ENCODE peak calls at places on chromosomes 4 and X, in nine cellular contexts. One of them, this sample, is unnamed.

GRCh38 chrX:79130857-79131256 is 13.6 kb upstream of the GPR174 start:
- DNase-seq in HCT116: no peak
- DNase-seq in heart left ventricle: no peak
- DNase-seq in sigmoid colon: no peak
- DNase-seq in body of pancreas: no peak
- DNase-seq in transverse colon: no peak
- DNase-seq in ovary: no peak
- DNase-seq in upper lobe of left lung: no peak
- DNase-seq in tibial nerve: no peak
- DNase-seq in this sample: no peak

GRCh38 chr4:127134490-127134889 is 498.3 kb upstream of the INTU start:
- DNase-seq in tibial nerve: no peak
- DNase-seq in ovary: no peak
- DNase-seq in upper lobe of left lung: no peak
- DNase-seq in heart left ventricle: no peak
- DNase-seq in HCT116: no peak
- DNase-seq in sigmoid colon: no peak
- DNase-seq in transverse colon: no peak
- DNase-seq in body of pancreas: no peak
- DNase-seq in this sample: no peak

GRCh38 chr4:183747931-183748664 is 89.0 kb downstream of the TRAPPC11 start:
- DNase-seq in ovary: no peak
- DNase-seq in upper lobe of left lung: no peak
- DNase-seq in HCT116: no peak
- DNase-seq in body of pancreas: peak; percentile 39
- DNase-seq in tibial nerve: no peak
- DNase-seq in transverse colon: peak; percentile 37
- DNase-seq in heart left ventricle: no peak
- DNase-seq in sigmoid colon: no peak
- DNase-seq in this sample: peak; percentile 31

GRCh38 chrX:136712631-136713030 is 64.7 kb downstream of the CD40LG start:
- DNase-seq in HCT116: no peak
- DNase-seq in body of pancreas: no peak
- DNase-seq in upper lobe of left lung: no peak
- DNase-seq in ovary: no peak
- DNase-seq in tibial nerve: no peak
- DNase-seq in heart left ventricle: no peak
- DNase-seq in transverse colon: no peak
- DNase-seq in sigmoid colon: no peak
- DNase-seq in this sample: no peak

GRCh38 chr4:6471303-6472007 is 959 bp downstream of the PPP2R2C start:
- DNase-seq in heart left ventricle: no peak
- DNase-seq in body of pancreas: no peak
- DNase-seq in tibial nerve: no peak
- DNase-seq in upper lobe of left lung: no peak
- DNase-seq in ovary: no peak
- DNase-seq in sigmoid colon: peak; percentile 34
- DNase-seq in transverse colon: no peak
- DNase-seq in HCT116: no peak
- DNase-seq in this sample: no peak

GRCh38 chrX:48910926-48911406 is 480 bp downstream of the SLC35A2 start:
- DNase-seq in HCT116: no peak
- DNase-seq in sigmoid colon: no peak
- DNase-seq in ovary: no peak
- DNase-seq in body of pancreas: no peak
- DNase-seq in transverse colon: no peak
- DNase-seq in heart left ventricle: no peak
- DNase-seq in upper lobe of left lung: no peak
- DNase-seq in tibial nerve: no peak
- DNase-seq in this sample: no peak

GRCh38 chrX:24229967-24230366 is 80.4 kb downstream of the ZFX start:
- DNase-seq in upper lobe of left lung: no peak
- DNase-seq in tibial nerve: no peak
- DNase-seq in body of pancreas: peak; percentile 34
- DNase-seq in HCT116: no peak
- DNase-seq in heart left ventricle: no peak
- DNase-seq in sigmoid colon: no peak
- DNase-seq in transverse colon: no peak
- DNase-seq in ovary: no peak
- DNase-seq in this sample: no peak

GRCh38 chr4:123398151-123398802 is 1.7 kb downstream of the SPRY1 start:
- DNase-seq in HCT116: peak; percentile 22
- DNase-seq in transverse colon: peak; percentile 83
- DNase-seq in ovary: peak; percentile 80
- DNase-seq in body of pancreas: peak; percentile 80
- DNase-seq in sigmoid colon: peak; percentile 85
- DNase-seq in upper lobe of left lung: peak; percentile 95
- DNase-seq in heart left ventricle: peak; percentile 80
- DNase-seq in tibial nerve: peak; percentile 33
- DNase-seq in this sample: peak; percentile 79

GRCh38 chrX:136209016-136209738 is 42.0 kb downstream of the MAP7D3 start:
- DNase-seq in upper lobe of left lung: no peak
- DNase-seq in HCT116: no peak
- DNase-seq in heart left ventricle: peak; percentile 64
- DNase-seq in ovary: peak; percentile 56
- DNase-seq in transverse colon: peak; percentile 45
- DNase-seq in sigmoid colon: peak; percentile 84
- DNase-seq in body of pancreas: peak; percentile 40
- DNase-seq in tibial nerve: peak; percentile 56
- DNase-seq in this sample: peak; percentile 66

GRCh38 chr4:163063891-163064290 is 102.8 kb downstream of the NAF1 start:
- DNase-seq in HCT116: peak; percentile 63
- DNase-seq in ovary: no peak
- DNase-seq in body of pancreas: no peak
- DNase-seq in heart left ventricle: no peak
- DNase-seq in upper lobe of left lung: no peak
- DNase-seq in tibial nerve: no peak
- DNase-seq in sigmoid colon: no peak
- DNase-seq in transverse colon: no peak
- DNase-seq in this sample: no peak

GRCh38 chr4:24970635-24971034 is 57.8 kb upstream of the CCDC149 start:
- DNase-seq in upper lobe of left lung: no peak
- DNase-seq in transverse colon: no peak
- DNase-seq in HCT116: no peak
- DNase-seq in body of pancreas: no peak
- DNase-seq in sigmoid colon: no peak
- DNase-seq in tibial nerve: no peak
- DNase-seq in ovary: no peak
- DNase-seq in heart left ventricle: no peak
- DNase-seq in this sample: no peak

GRCh38 chrX:45762699-45763647 is 562.3 kb upstream of the DIPK2B start:
- DNase-seq in tibial nerve: no peak
- DNase-seq in heart left ventricle: no peak
- DNase-seq in HCT116: no peak
- DNase-seq in body of pancreas: no peak
- DNase-seq in transverse colon: no peak
- DNase-seq in ovary: no peak
- DNase-seq in upper lobe of left lung: no peak
- DNase-seq in sigmoid colon: no peak
- DNase-seq in this sample: no peak

GRCh38 chr4:36310793-36311192 is 29.4 kb downstream of the DTHD1 start:
- DNase-seq in ovary: no peak
- DNase-seq in sigmoid colon: peak; percentile 71
- DNase-seq in upper lobe of left lung: no peak
- DNase-seq in heart left ventricle: no peak
- DNase-seq in HCT116: no peak
- DNase-seq in tibial nerve: peak; percentile 33
- DNase-seq in transverse colon: peak; percentile 23
- DNase-seq in body of pancreas: no peak
- DNase-seq in this sample: no peak

GRCh38 chr4:114132830-114133229 is 153.4 kb upstream of the ARSJ start:
- DNase-seq in body of pancreas: no peak
- DNase-seq in upper lobe of left lung: no peak
- DNase-seq in heart left ventricle: no peak
- DNase-seq in HCT116: no peak
- DNase-seq in ovary: no peak
- DNase-seq in sigmoid colon: no peak
- DNase-seq in transverse colon: no peak
- DNase-seq in tibial nerve: no peak
- DNase-seq in this sample: no peak

GRCh38 chr4:53703267-53703655 is 112.0 kb upstream of the LNX1 start:
- DNase-seq in body of pancreas: no peak
- DNase-seq in tibial nerve: no peak
- DNase-seq in sigmoid colon: no peak
- DNase-seq in ovary: no peak
- DNase-seq in transverse colon: no peak
- DNase-seq in HCT116: no peak
- DNase-seq in heart left ventricle: no peak
- DNase-seq in upper lobe of left lung: no peak
- DNase-seq in this sample: no peak
- H3K27ac ChIP-seq in body of pancreas: peak overlapping the region; percentile 50
- H3K27ac ChIP-seq in tibial nerve: peak overlapping the region; percentile 68
- H3K27ac ChIP-seq in sigmoid colon: peak overlapping the region; percentile 59
- H3K27ac ChIP-seq in ovary: no peak overlapping the region
- H3K27ac ChIP-seq in transverse colon: peak overlapping the region; percentile 56
- H3K27ac ChIP-seq in HCT116: no peak overlapping the region
- H3K27ac ChIP-seq in heart left ventricle: peak overlapping the region; percentile 42
- H3K27ac ChIP-seq in upper lobe of left lung: peak overlapping the region; percentile 82
- H3K27ac ChIP-seq in this sample: peak overlapping the region; percentile 72

GRCh38 chrX:129932137-129932791 is 26.3 kb downstream of the UTP14A start:
- DNase-seq in sigmoid colon: peak; percentile 97
- DNase-seq in heart left ventricle: peak; percentile 94
- DNase-seq in transverse colon: peak; percentile 92
- DNase-seq in tibial nerve: peak; percentile 85
- DNase-seq in body of pancreas: peak; percentile 87
- DNase-seq in HCT116: peak; percentile 81
- DNase-seq in ovary: peak; percentile 86
- DNase-seq in upper lobe of left lung: peak; percentile 97
- DNase-seq in this sample: peak; percentile 90
- TF ChIP-seq POLR2A in sigmoid colon: no peak
- TF ChIP-seq POLR2A in heart left ventricle: no peak
- TF ChIP-seq POLR2A in transverse colon: no peak
- TF ChIP-seq POLR2A in tibial nerve: no peak
- TF ChIP-seq POLR2A in body of pancreas: no peak
- TF ChIP-seq POLR2A in HCT116: no peak
- TF ChIP-seq POLR2A in ovary: peak; percentile 25
- TF ChIP-seq POLR2A in upper lobe of left lung: no peak
- TF ChIP-seq POLR2A in this sample: no peak

GRCh38 chr4:37476256-37476655 is 209.9 kb downstream of the RELL1 start:
- DNase-seq in tibial nerve: no peak
- DNase-seq in body of pancreas: no peak
- DNase-seq in ovary: no peak
- DNase-seq in upper lobe of left lung: no peak
- DNase-seq in heart left ventricle: no peak
- DNase-seq in sigmoid colon: no peak
- DNase-seq in HCT116: no peak
- DNase-seq in transverse colon: no peak
- DNase-seq in this sample: no peak
- H3K27me3 ChIP-seq in tibial nerve: no peaks in the 10 kb centered on the region
- H3K27me3 ChIP-seq in body of pancreas: no peaks in the 10 kb centered on the region
- H3K27me3 ChIP-seq in ovary: no peaks in the 10 kb centered on the region
- H3K27me3 ChIP-seq in upper lobe of left lung: no peaks in the 10 kb centered on the region
- H3K27me3 ChIP-seq in heart left ventricle: no peaks in the 10 kb centered on the region
- H3K27me3 ChIP-seq in sigmoid colon: no peaks in the 10 kb centered on the region
- H3K27me3 ChIP-seq in HCT116: no peaks in the 10 kb centered on the region
- H3K27me3 ChIP-seq in transverse colon: no peaks in the 10 kb centered on the region
- H3K27me3 ChIP-seq in this sample: no peaks in the 10 kb centered on the region

GRCh38 chr4:18389118-18389517 is 367.6 kb upstream of the LCORL start:
- DNase-seq in body of pancreas: no peak
- DNase-seq in heart left ventricle: no peak
- DNase-seq in upper lobe of left lung: no peak
- DNase-seq in sigmoid colon: no peak
- DNase-seq in ovary: no peak
- DNase-seq in HCT116: no peak
- DNase-seq in transverse colon: no peak
- DNase-seq in tibial nerve: no peak
- DNase-seq in this sample: no peak

GRCh38 chr4:18390655-18391369 is 369.3 kb upstream of the LCORL start:
- DNase-seq in heart left ventricle: no peak
- DNase-seq in ovary: no peak
- DNase-seq in sigmoid colon: no peak
- DNase-seq in body of pancreas: no peak
- DNase-seq in HCT116: peak; percentile 23
- DNase-seq in upper lobe of left lung: no peak
- DNase-seq in transverse colon: no peak
- DNase-seq in tibial nerve: no peak
- DNase-seq in this sample: no peak

GRCh38 chr4:18391370-18391728 is 369.8 kb upstream of the LCORL start:
- DNase-seq in heart left ventricle: no peak
- DNase-seq in HCT116: no peak
- DNase-seq in sigmoid colon: no peak
- DNase-seq in upper lobe of left lung: no peak
- DNase-seq in ovary: no peak
- DNase-seq in body of pancreas: no peak
- DNase-seq in transverse colon: no peak
- DNase-seq in tibial nerve: no peak
- DNase-seq in this sample: no peak

GRCh38 chr4:18388029-18388428 is 366.5 kb upstream of the LCORL start:
- DNase-seq in tibial nerve: no peak
- DNase-seq in ovary: no peak
- DNase-seq in heart left ventricle: no peak
- DNase-seq in sigmoid colon: no peak
- DNase-seq in body of pancreas: no peak
- DNase-seq in upper lobe of left lung: no peak
- DNase-seq in transverse colon: no peak
- DNase-seq in HCT116: no peak
- DNase-seq in this sample: no peak
- H3K27ac ChIP-seq in tibial nerve: no peak overlapping the region
- H3K27ac ChIP-seq in ovary: no peak overlapping the region
- H3K27ac ChIP-seq in heart left ventricle: no peak overlapping the region
- H3K27ac ChIP-seq in sigmoid colon: no peak overlapping the region
- H3K27ac ChIP-seq in body of pancreas: no peak overlapping the region
- H3K27ac ChIP-seq in upper lobe of left lung: no peak overlapping the region
- H3K27ac ChIP-seq in transverse colon: no peak overlapping the region
- H3K27ac ChIP-seq in HCT116: no peak overlapping the region
- H3K27ac ChIP-seq in this sample: no peak overlapping the region

GRCh38 chrX:318739-319578 is at the start of gene GTPBP6:
- DNase-seq in transverse colon: peak; percentile 100
- DNase-seq in ovary: peak; percentile 100
- DNase-seq in sigmoid colon: peak; percentile 100
- DNase-seq in HCT116: peak; percentile 95
- DNase-seq in heart left ventricle: peak; percentile 100
- DNase-seq in body of pancreas: peak; percentile 100
- DNase-seq in upper lobe of left lung: peak; percentile 100
- DNase-seq in tibial nerve: peak; percentile 99
- DNase-seq in this sample: peak; percentile 100
- TF ChIP-seq POLR2A in transverse colon: peak; percentile 75
- TF ChIP-seq POLR2A in ovary: peak; percentile 54
- TF ChIP-seq POLR2A in sigmoid colon: peak; percentile 20
- TF ChIP-seq POLR2A in HCT116: peak; percentile 8
- TF ChIP-seq POLR2A in heart left ventricle: peak; percentile 49
- TF ChIP-seq POLR2A in body of pancreas: peak; percentile 74
- TF ChIP-seq POLR2A in upper lobe of left lung: peak; percentile 95
- TF ChIP-seq POLR2A in tibial nerve: peak; percentile 54
- TF ChIP-seq POLR2A in this sample: peak; percentile 79

GRCh38 chrX:153573999-153574398 is 24.9 kb downstream of the CCNQ start:
- DNase-seq in sigmoid colon: no peak
- DNase-seq in HCT116: no peak
- DNase-seq in transverse colon: no peak
- DNase-seq in body of pancreas: no peak
- DNase-seq in upper lobe of left lung: no peak
- DNase-seq in ovary: no peak
- DNase-seq in tibial nerve: no peak
- DNase-seq in heart left ventricle: no peak
- DNase-seq in this sample: no peak
- H3K27me3 ChIP-seq in sigmoid colon: no peaks in the 10 kb centered on the region
- H3K27me3 ChIP-seq in HCT116: no peaks in the 10 kb centered on the region
- H3K27me3 ChIP-seq in transverse colon: no peaks in the 10 kb centered on the region
- H3K27me3 ChIP-seq in body of pancreas: no peaks in the 10 kb centered on the region
- H3K27me3 ChIP-seq in upper lobe of left lung: no peaks in the 10 kb centered on the region
- H3K27me3 ChIP-seq in ovary: no peaks in the 10 kb centered on the region
- H3K27me3 ChIP-seq in tibial nerve: no peaks in the 10 kb centered on the region
- H3K27me3 ChIP-seq in heart left ventricle: no peaks in the 10 kb centered on the region
- H3K27me3 ChIP-seq in this sample: no peaks in the 10 kb centered on the region

GRCh38 chrX:153459976-153460375 is 10.4 kb downstream of the HAUS7 start:
- DNase-seq in sigmoid colon: no peak
- DNase-seq in ovary: no peak
- DNase-seq in upper lobe of left lung: no peak
- DNase-seq in heart left ventricle: no peak
- DNase-seq in HCT116: no peak
- DNase-seq in body of pancreas: no peak
- DNase-seq in transverse colon: no peak
- DNase-seq in tibial nerve: no peak
- DNase-seq in this sample: peak; percentile 28
- H3K27ac ChIP-seq in sigmoid colon: no peak overlapping the region
- H3K27ac ChIP-seq in ovary: no peak overlapping the region
- H3K27ac ChIP-seq in upper lobe of left lung: no peak overlapping the region
- H3K27ac ChIP-seq in heart left ventricle: no peak overlapping the region
- H3K27ac ChIP-seq in HCT116: no peak overlapping the region
- H3K27ac ChIP-seq in body of pancreas: no peak overlapping the region
- H3K27ac ChIP-seq in transverse colon: no peak overlapping the region
- H3K27ac ChIP-seq in tibial nerve: no peak overlapping the region
- H3K27ac ChIP-seq in this sample: no peak overlapping the region

This sample was measured in thyroid gland.